ENCODE peak calls at places on chromosomes 12 and 14, in six cellular contexts. Y, R, Q, V, D and F are unnamed samples.

GRCh38 chr14:81275995-81276698 is 55.4 kb upstream of the GTF2A1 start:
- DNase-seq in Q (no peak), D (no peak), R (no peak), Y (no peak), V (no peak), F (no peak)

GRCh38 chr12:50221228-50222008 is 54.2 kb upstream of the CERS5 start:
- DNase-seq in V (peak; percentile 67), D (no peak), Y (peak; percentile 31), Q (peak; percentile 53), R (no peak), F (no peak)

GRCh38 chr12:4039927-4040326 is 166.7 kb upstream of the PARP11 start:
- DNase-seq in Q (no peak), R (no peak), V (no peak), Y (no peak), D (no peak), F (no peak)

GRCh38 chr14:96793547-96793946 is 3.6 kb upstream of the VRK1 start:
- DNase-seq in R (no peak), Y (no peak), Q (no peak), V (no peak), D (no peak), F (no peak)

GRCh38 chr14:89908712-89909450 is 45.6 kb downstream of the EFCAB11 start:
- DNase-seq in Y (no peak), D (no peak), Q (no peak), R (no peak), V (no peak), F (no peak)

GRCh38 chr12:50517456-50518048 is 12.8 kb downstream of the DIP2B start:
- DNase-seq in Q (peak; percentile 84), R (no peak), V (no peak), Y (peak; percentile 54), D (no peak), F (no peak)

GRCh38 chr12:58804749-58805148 is 115.6 kb downstream of the LRIG3 start:
- DNase-seq in Y (peak; percentile 23), R (no peak), Q (no peak), D (no peak), V (peak; percentile 56), F (no peak)

GRCh38 chr14:84453541-84453940 is 1076.4 kb upstream of the FLRT2 start:
- DNase-seq in V (no peak), Y (no peak), Q (no peak), R (no peak), D (no peak), F (no peak)

GRCh38 chr14:54252072-54252730 is 144.6 kb upstream of the CDKN3 start:
- DNase-seq in Y (peak; percentile 63), Q (no peak), V (no peak), R (no peak), D (no peak), F (no peak)

GRCh38 chr14:77094672-77095284 is 3.3 kb upstream of the CIPC start:
- DNase-seq in Q (no peak), R (peak; percentile 77), Y (peak; percentile 88), V (peak; percentile 96), D (peak; percentile 78), F (peak; percentile 80)

GRCh38 chr14:104998801-104999200 is 13.2 kb downstream of the CLBA1 start:
- DNase-seq in R (no peak), D (peak; percentile 39), Y (no peak), Q (no peak), V (no peak), F (no peak)

DNA sequence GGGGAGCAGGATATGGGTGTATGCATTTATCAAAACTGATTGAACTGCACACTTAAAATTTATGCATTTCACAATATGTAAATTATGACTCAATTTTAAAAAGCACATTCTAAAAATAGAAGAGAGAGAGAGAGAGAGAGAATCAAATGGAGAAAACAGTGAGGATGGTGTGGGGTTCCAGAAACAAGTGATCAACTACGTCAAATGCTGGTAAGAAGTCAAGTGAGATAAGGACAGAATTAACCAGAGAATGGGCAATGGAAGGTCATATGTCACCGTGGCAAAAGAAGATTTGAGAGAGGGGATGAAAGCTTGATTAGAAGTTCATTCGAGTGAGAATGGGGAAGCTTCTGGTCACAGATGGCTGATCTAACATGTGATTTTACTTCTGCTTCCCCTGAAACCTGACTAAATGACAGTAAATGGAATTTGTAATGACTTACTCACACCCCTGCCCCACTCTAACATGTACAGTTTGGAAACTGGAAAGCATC is 276.4 kb upstream of the AMIGO2 start:
- DNase-seq in D (no peak), Y (no peak), R (no peak), Q (peak; percentile 44), V (no peak), F (no peak)
- H3K4me1 ChIP-seq in D (peaks cover 16% of the 10 kb centered on the region), Y (no peaks in the 10 kb centered on the region), R (no peaks in the 10 kb centered on the region), Q (peaks cover 5% of the 10 kb centered on the region), V (no peaks in the 10 kb centered on the region), F (peaks cover 12% of the 10 kb centered on the region)

GRCh38 chr14:61467281-61467680 is 145.9 kb downstream of the PRKCH start:
- DNase-seq in R (no peak), D (no peak), V (no peak), Y (no peak), Q (no peak), F (peak; percentile 53)
- H3K4me1 ChIP-seq in R (no peaks in the 10 kb centered on the region), D (peaks cover 65% of the 10 kb centered on the region), V (peaks cover 64% of the 10 kb centered on the region), Y (peaks cover 69% of the 10 kb centered on the region), Q (peaks cover 16% of the 10 kb centered on the region), F (peaks cover 3% of the 10 kb centered on the region)

GRCh38 chr12:51829641-51830040 is 18.9 kb downstream of the FIGNL2 start:
- DNase-seq in Y (no peak), Q (no peak), R (no peak), D (no peak), V (no peak), F (no peak)
- H3K4me1 ChIP-seq in Y (peaks cover 7% of the 10 kb centered on the region), Q (no peaks in the 10 kb centered on the region), R (no peaks in the 10 kb centered on the region), D (peaks cover 23% of the 10 kb centered on the region), V (peaks cover 45% of the 10 kb centered on the region), F (peaks cover 5% of the 10 kb centered on the region)

GRCh38 chr12:46452776-46453175 is 80.2 kb upstream of the SLC38A2 start:
- DNase-seq in D (no peak), Y (no peak), V (no peak), Q (no peak), R (no peak), F (no peak)
- H3K4me1 ChIP-seq in D (peaks cover 23% of the 10 kb centered on the region), Y (peaks cover 38% of the 10 kb centered on the region), V (peaks cover 14% of the 10 kb centered on the region), Q (no peaks in the 10 kb centered on the region), R (no peaks in the 10 kb centered on the region), F (peaks cover 17% of the 10 kb centered on the region)

GRCh38 chr12:52036587-52037171 is 14.6 kb upstream of the NR4A1 start:
- DNase-seq in V (peak; percentile 84), Y (peak; percentile 83), Q (no peak), D (peak; percentile 92), R (peak; percentile 95), F (peak; percentile 95)

GRCh38 chr12:52035926-52036325 is 15.3 kb upstream of the NR4A1 start:
- DNase-seq in R (no peak), D (no peak), Q (no peak), V (no peak), Y (no peak), F (no peak)

GRCh38 chr12:52032797-52033505 is 18.3 kb upstream of the NR4A1 start:
- DNase-seq in R (peak; percentile 99), V (peak; percentile 98), Y (peak; percentile 97), Q (peak; percentile 55), D (peak; percentile 98), F (peak; percentile 99)

GRCh38 chr12:52032431-52032796 is 18.8 kb upstream of the NR4A1 start:
- DNase-seq in Q (no peak), R (peak; percentile 91), Y (no peak), V (no peak), D (no peak), F (peak; percentile 85)

GRCh38 chr12:52033506-52034258 is 17.6 kb upstream of the NR4A1 start:
- DNase-seq in Y (no peak), V (peak; percentile 32), D (no peak), Q (no peak), R (no peak), F (no peak)
- H3K4me1 ChIP-seq in Y (peaks cover 28% of the 10 kb centered on the region), V (peaks cover 21% of the 10 kb centered on the region), D (peaks cover 45% of the 10 kb centered on the region), Q (peaks cover 17% of the 10 kb centered on the region), R (no peaks in the 10 kb centered on the region), F (peaks cover 59% of the 10 kb centered on the region)

DNA sequence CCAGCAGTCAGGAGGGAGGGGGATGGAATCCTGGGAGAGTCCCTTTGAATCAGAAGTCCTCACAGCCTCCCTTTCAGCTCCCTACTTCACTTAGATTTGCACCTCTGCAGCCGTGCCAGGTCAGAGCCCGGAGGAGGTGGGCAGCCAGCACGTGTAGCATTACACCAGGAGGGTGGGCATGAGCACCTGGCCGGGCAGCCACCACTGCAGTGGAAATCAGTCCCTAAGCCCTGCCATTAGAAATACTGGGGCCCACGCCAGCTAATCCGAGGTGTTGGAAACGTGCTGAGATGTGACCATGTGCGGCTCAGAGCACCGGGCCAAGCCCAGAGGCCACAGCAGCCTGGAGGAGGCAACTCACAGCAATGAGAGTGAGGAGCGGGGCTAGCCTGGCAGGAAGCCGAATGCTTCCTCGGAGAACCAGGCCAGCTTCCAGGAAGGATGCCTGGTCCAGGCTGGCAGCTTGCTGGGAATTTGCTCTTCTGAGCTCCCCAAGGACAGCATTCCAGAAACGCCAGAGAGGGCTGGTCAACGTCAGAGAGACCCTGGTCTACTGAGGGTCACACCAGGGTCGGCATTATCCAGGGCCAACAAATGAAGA is 9.4 kb upstream of the CACNA2D4 start:
- DNase-seq in R (peak; percentile 86), Q (no peak), D (peak; percentile 28), Y (no peak), V (no peak), F (peak; percentile 72)
- H3K4me1 ChIP-seq in R (peaks cover 4% of the 10 kb centered on the region), Q (peaks cover 16% of the 10 kb centered on the region), D (no peaks in the 10 kb centered on the region), Y (no peaks in the 10 kb centered on the region), V (no peaks in the 10 kb centered on the region), F (peaks cover 24% of the 10 kb centered on the region)

GRCh38 chr12:54497883-54498282 is 331 bp downstream of the NCKAP1L start:
- DNase-seq in V (no peak), R (no peak), Q (no peak), Y (no peak), D (no peak), F (no peak)

GRCh38 chr12:54504550-54504949 is 7.0 kb downstream of the NCKAP1L start:
- DNase-seq in D (no peak), V (no peak), R (no peak), Q (no peak), Y (no peak), F (no peak)

GRCh38 chr12:54502485-54502884 is 4.9 kb downstream of the NCKAP1L start:
- DNase-seq in V (no peak), Y (no peak), Q (no peak), D (no peak), R (no peak), F (no peak)
- H3K4me1 ChIP-seq in V (no peaks in the 10 kb centered on the region), Y (no peaks in the 10 kb centered on the region), Q (peaks cover 3% of the 10 kb centered on the region), D (no peaks in the 10 kb centered on the region), R (no peaks in the 10 kb centered on the region), F (no peaks in the 10 kb centered on the region)